ENCODE peak calls at places on chromosomes 12 and 14, in four cellular contexts. One of them, this sample, is unnamed.

GRCh38 chr14:31252865-31253264 is 45.3 kb upstream of the HECTD1 start:
- DNase-seq in astrocyte of the spinal cord: no peak
- DNase-seq in GM23248: no peak
- DNase-seq in foreskin keratinocyte: no peak
- DNase-seq in this sample: no peak

GRCh38 chr14:104784846-104785707 is 10.5 kb downstream of the AKT1 start:
- DNase-seq in astrocyte of the spinal cord: no peak
- DNase-seq in GM23248: no peak
- DNase-seq in foreskin keratinocyte: no peak
- DNase-seq in this sample: no peak

GRCh38 chr14:54251356-54251755 is 145.5 kb upstream of the CDKN3 start:
- DNase-seq in astrocyte of the spinal cord: no peak
- DNase-seq in GM23248: peak
- DNase-seq in foreskin keratinocyte: no peak
- DNase-seq in this sample: no peak

GRCh38 chr12:6177593-6178358 is 22.4 kb upstream of the CD9 start:
- DNase-seq in astrocyte of the spinal cord: no peak
- DNase-seq in GM23248: peak
- DNase-seq in foreskin keratinocyte: no peak
- DNase-seq in this sample: no peak

GRCh38 chr12:3777206-3777809 is 24.4 kb upstream of the CRACR2A start:
- DNase-seq in astrocyte of the spinal cord: peak
- DNase-seq in GM23248: peak
- DNase-seq in foreskin keratinocyte: peak
- DNase-seq in this sample: peak

GRCh38 chr14:99187858-99188257 is 84.1 kb downstream of the BCL11B start:
- DNase-seq in astrocyte of the spinal cord: no peak
- DNase-seq in GM23248: no peak
- DNase-seq in foreskin keratinocyte: no peak
- DNase-seq in this sample: no peak

GRCh38 chr14:74655597-74656389 is 43.8 kb upstream of the LTBP2 start:
- DNase-seq in astrocyte of the spinal cord: peak
- DNase-seq in GM23248: peak
- DNase-seq in foreskin keratinocyte: peak
- DNase-seq in this sample: peak

GRCh38 chr14:64502476-64503183 is 1.0 kb downstream of the ZBTB25 start:
- DNase-seq in astrocyte of the spinal cord: no peak
- DNase-seq in GM23248: no peak
- DNase-seq in foreskin keratinocyte: peak
- DNase-seq in this sample: peak

GRCh38 chr12:70971395-70971794 is 50.9 kb upstream of the PTPRR start:
- DNase-seq in astrocyte of the spinal cord: peak
- DNase-seq in GM23248: peak
- DNase-seq in foreskin keratinocyte: no peak
- DNase-seq in this sample: no peak

This sample was measured in mammary epithelial cell.